ENCODE peak calls at places on chromosomes 11 and 22, in five cellular contexts. P is stomach, V is testis, T is IMR-90, N is A549. S is an unnamed sample.

GRCh38 chr22:43975041-43975440 is 19.8 kb downstream of the SAMM50 start:
- DNase-seq in V (no peak), T (no peak), P (no peak), N (no peak), S (no peak)

GRCh38 chr11:60889869-60890311 is 16.5 kb downstream of the PRPF19 start:
- DNase-seq in N (no peak), T (no peak), P (no peak), V (no peak), S (no peak)

GRCh38 chr11:59918987-59919589 is 19.1 kb upstream of the OOSP1 start:
- DNase-seq in P (peak; percentile 58), N (peak; percentile 15), V (peak; percentile 59), T (peak; percentile 7), S (no peak)

GRCh38 chr11:36016263-36016662 is 72.4 kb downstream of the LDLRAD3 start:
- DNase-seq in T (no peak), N (no peak), V (no peak), P (no peak), S (no peak)

GRCh38 chr11:68977781-68978625 is 2.8 kb downstream of the MRGPRD start:
- DNase-seq in T (no peak), N (no peak), V (no peak), P (no peak), S (no peak)

GRCh38 chr22:43634316-43634715 is 177.8 kb downstream of the EFCAB6 start:
- DNase-seq in V (no peak), N (no peak), T (no peak), P (no peak), S (no peak)

GRCh38 chr22:35102663-35103062 is 36.7 kb downstream of the ISX start:
- DNase-seq in P (no peak), T (peak; percentile 2), V (no peak), N (peak; percentile 5), S (no peak)

GRCh38 chr11:104614117-104614716 is 284.0 kb downstream of the CASP12 start:
- DNase-seq in P (no peak), N (no peak), V (no peak), T (no peak), S (no peak)

GRCh38 chr11:60887531-60887930 is 18.9 kb downstream of the PRPF19 start:
- DNase-seq in T (peak; percentile 61), P (peak; percentile 61), V (peak; percentile 70), N (peak; percentile 41), S (no peak)

GRCh38 chr11:75182652-75183051 is 31.7 kb downstream of the SLCO2B1 start:
- DNase-seq in V (peak; percentile 25), P (no peak), T (no peak), N (no peak), S (no peak)

GRCh38 chr11:68904458-68904847 is 762 bp downstream of the IGHMBP2 start:
- DNase-seq in T (no peak), V (peak; percentile 23), N (no peak), P (no peak), S (no peak)

GRCh38 chr22:39502109-39502788 is at the start of gene MIEF1:
- DNase-seq in T (peak; percentile 92), P (peak; percentile 99), V (peak; percentile 99), N (peak; percentile 88), S (no peak)

GRCh38 chr22:19825904-19826618 is 28.6 kb downstream of the GNB1L start:
- DNase-seq in T (no peak), P (peak; percentile 24), V (no peak), N (no peak), S (no peak)

GRCh38 chr11:106278391-106278790 is 200.9 kb downstream of the AASDHPPT start:
- DNase-seq in P (no peak), N (no peak), T (no peak), V (no peak), S (no peak)

GRCh38 chr22:50101870-50102565 is 12.2 kb downstream of the MOV10L1 start:
- DNase-seq in T (no peak), V (no peak), P (no peak), N (no peak), S (no peak)

GRCh38 chr22:26476705-26477340 is 6.8 kb downstream of the HPS4 start:
- DNase-seq in N (no peak), T (peak; percentile 55), V (no peak), P (no peak), S (no peak)

GRCh38 chr11:868394-868793 is 25.7 kb downstream of the TSPAN4 start:
- DNase-seq in P (no peak), N (no peak), T (no peak), V (no peak), S (no peak)

GRCh38 chr11:870418-870817 is 27.8 kb downstream of the TSPAN4 start:
- DNase-seq in N (no peak), P (no peak), V (no peak), T (no peak), S (no peak)

GRCh38 chr11:870127-870413 is 27.4 kb downstream of the TSPAN4 start:
- DNase-seq in P (no peak), V (no peak), T (no peak), N (no peak), S (no peak)

GRCh38 chr11:868802-869201 is 26.1 kb downstream of the TSPAN4 start:
- DNase-seq in T (no peak), P (no peak), N (no peak), V (no peak), S (no peak)

GRCh38 chr11:869399-870126 is 26.9 kb downstream of the TSPAN4 start:
- DNase-seq in V (no peak), T (no peak), N (no peak), P (no peak), S (no peak)
- H3K27ac ChIP-seq in V (no peak overlapping the region), T (no peak overlapping the region), N (no peak overlapping the region), P (no peak overlapping the region), S (no peak overlapping the region)

GRCh38 chr11:66359662-66360087 is 11.9 kb downstream of the SLC29A2 start:
- DNase-seq in N (no peak), T (no peak), P (no peak), V (no peak), S (no peak)

GRCh38 chr11:66360406-66361073 is 11.0 kb downstream of the SLC29A2 start:
- DNase-seq in P (no peak), N (no peak), V (no peak), T (no peak), S (no peak)

GRCh38 chr11:66363187-66363601 is 8.4 kb downstream of the SLC29A2 start:
- DNase-seq in P (peak; percentile 34), N (no peak), T (no peak), V (no peak), S (no peak)

GRCh38 chr11:66362481-66363147 is 8.9 kb downstream of the SLC29A2 start:
- DNase-seq in N (no peak), T (no peak), V (no peak), P (no peak), S (no peak)

DNA sequence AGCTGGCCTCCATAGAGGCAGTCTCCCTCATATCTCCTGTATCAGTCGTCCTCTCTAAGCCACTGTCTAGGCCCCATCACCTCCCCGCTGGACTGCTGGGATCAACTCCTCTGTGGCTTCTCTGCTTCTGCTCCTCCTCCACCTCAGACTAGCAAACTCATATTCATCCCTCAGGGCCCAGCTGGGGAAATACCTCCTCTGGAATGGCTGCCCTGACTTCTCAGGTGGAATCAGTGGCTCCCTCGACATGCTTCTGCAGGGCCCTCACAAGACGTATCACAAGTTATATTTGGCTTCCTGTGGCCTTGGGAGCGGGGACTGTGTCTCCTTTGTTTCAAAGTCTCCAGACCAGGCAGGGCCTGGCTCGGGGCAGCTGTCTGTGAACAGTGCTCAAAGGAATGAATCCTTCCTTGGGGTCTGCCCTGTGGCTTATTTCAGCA is 10.0 kb downstream of the SLC29A2 start:
- DNase-seq in T (no peak), V (peak; percentile 60), P (no peak), N (no peak), S (no peak)
- TF ChIP-seq POLR2A in T (no peak), V (no peak), P (no peak), N (no peak), S (no peak)

DNA sequence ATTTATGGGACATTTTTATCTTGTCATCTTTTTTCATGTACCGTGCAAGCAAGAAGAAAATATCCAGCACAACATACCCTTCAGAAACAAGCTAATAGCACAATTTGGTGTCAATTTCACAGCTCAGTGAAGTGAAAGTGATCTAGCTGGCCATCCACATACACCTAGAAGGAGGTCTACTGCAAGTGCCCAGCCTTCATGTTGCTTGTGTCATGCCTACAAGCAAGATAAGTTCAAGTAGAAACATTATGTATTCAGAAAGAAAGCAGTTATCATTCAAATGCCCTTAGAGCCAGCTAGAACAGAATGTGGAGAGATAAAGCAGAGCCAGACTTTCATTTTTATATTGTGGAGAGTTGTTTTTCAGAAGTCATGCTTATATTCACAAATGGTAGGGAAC is 325.7 kb upstream of the PITPNB start:
- DNase-seq in V (peak; percentile 59), T (no peak), P (no peak), N (no peak), S (no peak)
- H3K27ac ChIP-seq in V (peak overlapping the region; percentile 5), T (no peak overlapping the region), P (peak overlapping the region; percentile 34), N (no peak overlapping the region), S (no peak overlapping the region)

DNA sequence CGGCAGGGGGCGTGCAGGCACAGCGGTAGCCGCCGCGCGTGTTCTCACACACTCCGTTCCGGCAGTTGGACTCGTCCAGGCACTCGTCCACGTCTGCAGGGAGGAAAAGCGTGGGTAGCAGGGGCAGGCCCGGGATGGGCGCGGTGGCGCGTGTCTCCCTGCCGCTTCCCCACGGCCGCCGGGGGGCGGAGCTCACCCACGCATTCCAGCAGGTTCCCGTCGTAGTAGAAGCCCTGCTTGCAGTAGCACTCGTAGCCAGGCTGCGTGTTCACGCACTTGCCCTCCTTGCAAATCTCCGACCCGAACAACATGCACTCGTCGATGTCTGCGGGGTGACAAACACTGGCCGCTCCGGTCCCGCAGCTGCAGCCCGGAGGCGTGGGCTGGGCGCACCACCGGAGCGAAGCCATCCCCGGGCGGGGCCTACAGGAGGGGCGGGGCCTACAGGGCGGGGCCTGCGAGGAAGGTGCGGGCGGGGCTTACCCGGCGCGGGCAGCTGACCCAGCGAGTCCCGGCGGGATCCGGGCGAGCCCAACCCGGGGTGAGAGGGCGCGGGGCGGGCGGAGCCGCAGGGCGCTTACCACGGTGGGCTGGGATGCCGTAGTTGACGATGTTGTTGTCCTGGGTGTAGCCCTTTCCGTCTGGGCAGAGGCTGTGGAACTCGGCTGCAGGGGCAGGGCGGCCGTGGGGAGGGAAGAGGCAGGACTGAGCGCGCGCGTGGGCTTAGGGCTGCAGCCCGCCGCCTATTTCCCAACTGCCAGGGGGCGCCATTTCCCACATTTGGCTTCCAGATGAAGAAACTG is 15.6 kb downstream of the SCYL1 start:
- DNase-seq in P (peak; percentile 95), N (peak; percentile 91), T (peak; percentile 82), V (peak; percentile 84), S (no peak)
- TF ChIP-seq POLR2A in P (no peak), N (peak; percentile 54), T (no peak), V (no peak), S (no peak)

DNA sequence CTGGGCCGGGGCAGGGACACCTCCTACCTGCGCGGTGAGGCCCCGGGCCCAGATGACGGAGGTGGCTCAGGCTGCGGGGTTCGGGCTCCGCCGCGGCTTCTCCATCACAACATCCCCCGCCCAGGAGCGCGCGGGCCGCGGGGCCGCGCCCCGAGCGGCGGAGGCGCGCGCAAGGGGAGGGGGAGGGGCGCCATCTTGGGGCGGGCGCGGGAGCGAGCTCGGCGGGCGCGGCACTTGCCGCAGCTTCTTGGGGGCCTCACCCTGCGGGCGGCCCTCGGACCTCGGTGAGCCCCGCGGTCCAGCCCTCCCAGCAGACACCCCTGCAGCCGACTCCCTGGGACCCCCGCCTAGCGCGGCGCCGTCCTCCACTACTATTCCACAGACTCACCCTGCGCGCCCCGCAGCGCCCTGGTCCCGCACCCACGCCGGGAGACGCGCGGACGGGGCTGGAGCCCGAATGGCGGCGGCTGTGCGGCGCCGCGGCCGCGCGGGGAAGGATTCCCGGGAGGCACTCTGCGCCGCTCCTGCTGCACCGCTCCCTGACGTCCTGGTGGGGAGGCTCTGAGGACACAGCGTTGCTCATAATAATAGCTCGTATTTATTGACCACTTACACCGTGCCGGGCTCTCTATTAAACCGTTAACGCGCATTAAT is at the start of gene APBB1:
- DNase-seq in P (peak; percentile 67), V (peak; percentile 77), N (peak; percentile 62), T (peak; percentile 48), S (no peak)
- H3K27ac ChIP-seq in P (peak within 1 kb of the TSS; percentile 95), V (peak within 1 kb of the TSS; percentile 75), N (peak within 1 kb of the TSS; percentile 85), T (peak within 1 kb of the TSS; percentile 57), S (peak within 1 kb of the TSS; percentile 88)